ENCODE peak calls at places on chromosome 20, in six cellular contexts. One of them, this sample, is unnamed.

GRCh38 chr20:33394718-33395117 is 6.6 kb downstream of the CDK5RAP1 start:
- DNase-seq in iris pigment epithelial cell: no peak
- DNase-seq in iPS DF 6.9: no peak
- DNase-seq in nucleus accumbens: no peak
- DNase-seq in NCI-H1092 treated with DMSO at 0.1 percent for 48 hours: no peak
- DNase-seq in CD4-positive, alpha-beta memory T cell: no peak
- DNase-seq in this sample: no peak

GRCh38 chr20:50415031-50415515 is 95.1 kb upstream of the PTPN1 start:
- DNase-seq in iris pigment epithelial cell: no peak
- DNase-seq in iPS DF 6.9: no peak
- DNase-seq in nucleus accumbens: no peak
- DNase-seq in NCI-H1092 treated with DMSO at 0.1 percent for 48 hours: no peak
- DNase-seq in CD4-positive, alpha-beta memory T cell: no peak
- DNase-seq in this sample: no peak

GRCh38 chr20:24969203-24970029 is 20.3 kb downstream of the CST7 start:
- DNase-seq in iris pigment epithelial cell: no peak
- DNase-seq in iPS DF 6.9: no peak
- DNase-seq in nucleus accumbens: no peak
- DNase-seq in NCI-H1092 treated with DMSO at 0.1 percent for 48 hours: no peak
- DNase-seq in CD4-positive, alpha-beta memory T cell: no peak
- DNase-seq in this sample: no peak

GRCh38 chr20:16617056-16617455 is 43.8 kb upstream of the KIF16B start:
- DNase-seq in iris pigment epithelial cell: no peak
- DNase-seq in iPS DF 6.9: no peak
- DNase-seq in nucleus accumbens: no peak
- DNase-seq in NCI-H1092 treated with DMSO at 0.1 percent for 48 hours: no peak
- DNase-seq in CD4-positive, alpha-beta memory T cell: no peak
- DNase-seq in this sample: no peak

GRCh38 chr20:991850-992249 is 10.3 kb downstream of the RSPO4 start:
- DNase-seq in iris pigment epithelial cell: no peak
- DNase-seq in iPS DF 6.9: no peak
- DNase-seq in nucleus accumbens: no peak
- DNase-seq in NCI-H1092 treated with DMSO at 0.1 percent for 48 hours: no peak
- DNase-seq in CD4-positive, alpha-beta memory T cell: no peak
- DNase-seq in this sample: no peak

GRCh38 chr20:51586005-51586440 is 43.5 kb upstream of the NFATC2 start:
- DNase-seq in iris pigment epithelial cell: peak
- DNase-seq in iPS DF 6.9: no peak
- DNase-seq in nucleus accumbens: no peak
- DNase-seq in NCI-H1092 treated with DMSO at 0.1 percent for 48 hours: no peak
- DNase-seq in CD4-positive, alpha-beta memory T cell: no peak
- DNase-seq in this sample: no peak

GRCh38 chr20:57429579-57430202 is 38.5 kb downstream of the RBM38 start:
- DNase-seq in iris pigment epithelial cell: peak
- DNase-seq in iPS DF 6.9: no peak
- DNase-seq in nucleus accumbens: no peak
- DNase-seq in NCI-H1092 treated with DMSO at 0.1 percent for 48 hours: no peak
- DNase-seq in CD4-positive, alpha-beta memory T cell: no peak
- DNase-seq in this sample: no peak

GRCh38 chr20:54168961-54169862 is 4.6 kb downstream of the CYP24A1 start:
- DNase-seq in iris pigment epithelial cell: peak
- DNase-seq in iPS DF 6.9: no peak
- DNase-seq in nucleus accumbens: no peak
- DNase-seq in NCI-H1092 treated with DMSO at 0.1 percent for 48 hours: no peak
- DNase-seq in CD4-positive, alpha-beta memory T cell: no peak
- DNase-seq in this sample: no peak

GRCh38 chr20:49291200-49291599 is 13.3 kb upstream of the ZNFX1 start:
- DNase-seq in iris pigment epithelial cell: no peak
- DNase-seq in iPS DF 6.9: no peak
- DNase-seq in nucleus accumbens: no peak
- DNase-seq in NCI-H1092 treated with DMSO at 0.1 percent for 48 hours: no peak
- DNase-seq in CD4-positive, alpha-beta memory T cell: no peak
- DNase-seq in this sample: no peak

GRCh38 chr20:4740774-4741431 is 19.2 kb downstream of the PRND start:
- DNase-seq in iris pigment epithelial cell: peak
- DNase-seq in iPS DF 6.9: peak
- DNase-seq in nucleus accumbens: peak
- DNase-seq in NCI-H1092 treated with DMSO at 0.1 percent for 48 hours: peak
- DNase-seq in CD4-positive, alpha-beta memory T cell: peak
- DNase-seq in this sample: peak

GRCh38 chr20:31843881-31844280 is 1.5 kb downstream of the FOXS1 start:
- DNase-seq in iris pigment epithelial cell: no peak
- DNase-seq in iPS DF 6.9: no peak
- DNase-seq in nucleus accumbens: no peak
- DNase-seq in NCI-H1092 treated with DMSO at 0.1 percent for 48 hours: no peak
- DNase-seq in CD4-positive, alpha-beta memory T cell: no peak
- DNase-seq in this sample: no peak

GRCh38 chr20:7308163-7308562 is 540.7 kb downstream of the BMP2 start:
- DNase-seq in iris pigment epithelial cell: no peak
- DNase-seq in iPS DF 6.9: no peak
- DNase-seq in nucleus accumbens: no peak
- DNase-seq in NCI-H1092 treated with DMSO at 0.1 percent for 48 hours: no peak
- DNase-seq in CD4-positive, alpha-beta memory T cell: no peak
- DNase-seq in this sample: no peak

GRCh38 chr20:47607208-47607613 is 105.5 kb downstream of the NCOA3 start:
- DNase-seq in iris pigment epithelial cell: peak
- DNase-seq in iPS DF 6.9: no peak
- DNase-seq in nucleus accumbens: no peak
- DNase-seq in NCI-H1092 treated with DMSO at 0.1 percent for 48 hours: no peak
- DNase-seq in CD4-positive, alpha-beta memory T cell: no peak
- DNase-seq in this sample: no peak

GRCh38 chr20:9903048-9903651 is 64.3 kb upstream of the PAK5 start:
- DNase-seq in iris pigment epithelial cell: peak
- DNase-seq in iPS DF 6.9: peak
- DNase-seq in nucleus accumbens: no peak
- DNase-seq in NCI-H1092 treated with DMSO at 0.1 percent for 48 hours: peak
- DNase-seq in CD4-positive, alpha-beta memory T cell: no peak
- DNase-seq in this sample: peak

GRCh38 chr20:23128461-23129125 is 42.5 kb upstream of the CD93 start:
- DNase-seq in iris pigment epithelial cell: no peak
- DNase-seq in iPS DF 6.9: no peak
- DNase-seq in nucleus accumbens: no peak
- DNase-seq in NCI-H1092 treated with DMSO at 0.1 percent for 48 hours: no peak
- DNase-seq in CD4-positive, alpha-beta memory T cell: no peak
- DNase-seq in this sample: no peak

GRCh38 chr20:62647521-62648317 is 5.4 kb downstream of the SLCO4A1 start:
- DNase-seq in iris pigment epithelial cell: no peak
- DNase-seq in iPS DF 6.9: no peak
- DNase-seq in nucleus accumbens: no peak
- DNase-seq in NCI-H1092 treated with DMSO at 0.1 percent for 48 hours: peak
- DNase-seq in CD4-positive, alpha-beta memory T cell: no peak
- DNase-seq in this sample: peak

GRCh38 chr20:24990810-24991252 is 1.7 kb downstream of the APMAP start:
- DNase-seq in iris pigment epithelial cell: no peak
- DNase-seq in iPS DF 6.9: no peak
- DNase-seq in nucleus accumbens: no peak
- DNase-seq in NCI-H1092 treated with DMSO at 0.1 percent for 48 hours: no peak
- DNase-seq in CD4-positive, alpha-beta memory T cell: no peak
- DNase-seq in this sample: no peak

GRCh38 chr20:1225729-1226313 is at the start of gene RAD21L1:
- DNase-seq in iris pigment epithelial cell: peak
- DNase-seq in iPS DF 6.9: no peak
- DNase-seq in nucleus accumbens: peak
- DNase-seq in NCI-H1092 treated with DMSO at 0.1 percent for 48 hours: no peak
- DNase-seq in CD4-positive, alpha-beta memory T cell: peak
- DNase-seq in this sample: peak

GRCh38 chr20:45318948-45319347 is 10.8 kb upstream of the MATN4 start:
- DNase-seq in iris pigment epithelial cell: no peak
- DNase-seq in iPS DF 6.9: no peak
- DNase-seq in nucleus accumbens: no peak
- DNase-seq in NCI-H1092 treated with DMSO at 0.1 percent for 48 hours: no peak
- DNase-seq in CD4-positive, alpha-beta memory T cell: no peak
- DNase-seq in this sample: no peak

GRCh38 chr20:63495771-63496403 is 3.0 kb downstream of the EEF1A2 start:
- DNase-seq in iris pigment epithelial cell: peak
- DNase-seq in iPS DF 6.9: no peak
- DNase-seq in nucleus accumbens: no peak
- DNase-seq in NCI-H1092 treated with DMSO at 0.1 percent for 48 hours: peak
- DNase-seq in CD4-positive, alpha-beta memory T cell: peak
- DNase-seq in this sample: peak

GRCh38 chr20:52457826-52458225 is 266.2 kb upstream of the ZFP64 start:
- DNase-seq in iris pigment epithelial cell: no peak
- DNase-seq in iPS DF 6.9: no peak
- DNase-seq in nucleus accumbens: no peak
- DNase-seq in NCI-H1092 treated with DMSO at 0.1 percent for 48 hours: no peak
- DNase-seq in CD4-positive, alpha-beta memory T cell: no peak
- DNase-seq in this sample: no peak

GRCh38 chr20:48841861-48842529 is 14.2 kb upstream of the PREX1 start:
- DNase-seq in iris pigment epithelial cell: peak
- DNase-seq in iPS DF 6.9: no peak
- DNase-seq in nucleus accumbens: no peak
- DNase-seq in NCI-H1092 treated with DMSO at 0.1 percent for 48 hours: no peak
- DNase-seq in CD4-positive, alpha-beta memory T cell: no peak
- DNase-seq in this sample: no peak

GRCh38 chr20:40497781-40498691 is 191.0 kb downstream of the MAFB start:
- DNase-seq in iris pigment epithelial cell: peak
- DNase-seq in iPS DF 6.9: no peak
- DNase-seq in nucleus accumbens: no peak
- DNase-seq in NCI-H1092 treated with DMSO at 0.1 percent for 48 hours: no peak
- DNase-seq in CD4-positive, alpha-beta memory T cell: no peak
- DNase-seq in this sample: no peak

GRCh38 chr20:59830107-59831023 is 103.1 kb downstream of the SYCP2 start:
- DNase-seq in iris pigment epithelial cell: no peak
- DNase-seq in iPS DF 6.9: no peak
- DNase-seq in nucleus accumbens: no peak
- DNase-seq in NCI-H1092 treated with DMSO at 0.1 percent for 48 hours: no peak
- DNase-seq in CD4-positive, alpha-beta memory T cell: no peak
- DNase-seq in this sample: no peak

GRCh38 chr20:19886666-19887288 is 128.7 kb downstream of the RIN2 start:
- DNase-seq in iris pigment epithelial cell: peak
- DNase-seq in iPS DF 6.9: no peak
- DNase-seq in nucleus accumbens: no peak
- DNase-seq in NCI-H1092 treated with DMSO at 0.1 percent for 48 hours: peak
- DNase-seq in CD4-positive, alpha-beta memory T cell: no peak
- DNase-seq in this sample: no peak